ENCODE peak calls at places on chromosomes 6 and 20, in nine cellular contexts. One of them, this sample, is unnamed.

GRCh38 chr6:110635096-110635495 is 158.7 kb upstream of the SLC22A16 start:
- DNase-seq in uterus: no peak
- DNase-seq in NCI-H1092: no peak
- DNase-seq in A172: no peak
- DNase-seq in breast epithelium: no peak
- DNase-seq in NCI-H1417: no peak
- DNase-seq in non-pigmented ciliary epithelial cell: no peak
- DNase-seq in fibroblast of the aortic adventitia: no peak
- DNase-seq in activated CD4-positive, CD25-positive, alpha-beta regulatory T cell treated with anti-CD3 and anti-CD28 coated beads, Interleukin-2, amount 50 U/mL, for 72 hours: no peak
- DNase-seq in this sample: no peak

GRCh38 chr20:16352751-16353150 is 220.5 kb downstream of the KIF16B start:
- DNase-seq in uterus: no peak
- DNase-seq in NCI-H1092: no peak
- DNase-seq in A172: no peak
- DNase-seq in breast epithelium: no peak
- DNase-seq in NCI-H1417: no peak
- DNase-seq in non-pigmented ciliary epithelial cell: no peak
- DNase-seq in fibroblast of the aortic adventitia: no peak
- DNase-seq in activated CD4-positive, CD25-positive, alpha-beta regulatory T cell treated with anti-CD3 and anti-CD28 coated beads, Interleukin-2, amount 50 U/mL, for 72 hours: no peak
- DNase-seq in this sample: no peak

GRCh38 chr6:150116195-150116800 is 26.5 kb upstream of the PPP1R14C start:
- DNase-seq in uterus: no peak
- DNase-seq in NCI-H1092: no peak
- DNase-seq in A172: no peak
- DNase-seq in breast epithelium: peak
- DNase-seq in NCI-H1417: no peak
- DNase-seq in non-pigmented ciliary epithelial cell: no peak
- DNase-seq in fibroblast of the aortic adventitia: no peak
- DNase-seq in activated CD4-positive, CD25-positive, alpha-beta regulatory T cell treated with anti-CD3 and anti-CD28 coated beads, Interleukin-2, amount 50 U/mL, for 72 hours: no peak
- DNase-seq in this sample: no peak

GRCh38 chr6:36402481-36402880 is 15.0 kb upstream of the ETV7 start:
- DNase-seq in uterus: no peak
- DNase-seq in NCI-H1092: no peak
- DNase-seq in A172: no peak
- DNase-seq in breast epithelium: no peak
- DNase-seq in NCI-H1417: no peak
- DNase-seq in non-pigmented ciliary epithelial cell: no peak
- DNase-seq in fibroblast of the aortic adventitia: no peak
- DNase-seq in activated CD4-positive, CD25-positive, alpha-beta regulatory T cell treated with anti-CD3 and anti-CD28 coated beads, Interleukin-2, amount 50 U/mL, for 72 hours: no peak
- DNase-seq in this sample: no peak

GRCh38 chr6:50185006-50185405 is 135.3 kb upstream of the DEFB112 start:
- DNase-seq in uterus: no peak
- DNase-seq in NCI-H1092: no peak
- DNase-seq in A172: peak
- DNase-seq in breast epithelium: no peak
- DNase-seq in NCI-H1417: peak
- DNase-seq in non-pigmented ciliary epithelial cell: no peak
- DNase-seq in fibroblast of the aortic adventitia: no peak
- DNase-seq in activated CD4-positive, CD25-positive, alpha-beta regulatory T cell treated with anti-CD3 and anti-CD28 coated beads, Interleukin-2, amount 50 U/mL, for 72 hours: no peak
- DNase-seq in this sample: no peak

GRCh38 chr20:17749979-17750721 is 50.4 kb downstream of the BANF2 start:
- DNase-seq in uterus: peak
- DNase-seq in NCI-H1092: no peak
- DNase-seq in A172: no peak
- DNase-seq in breast epithelium: no peak
- DNase-seq in NCI-H1417: no peak
- DNase-seq in non-pigmented ciliary epithelial cell: no peak
- DNase-seq in fibroblast of the aortic adventitia: peak
- DNase-seq in activated CD4-positive, CD25-positive, alpha-beta regulatory T cell treated with anti-CD3 and anti-CD28 coated beads, Interleukin-2, amount 50 U/mL, for 72 hours: no peak
- DNase-seq in this sample: no peak

GRCh38 chr20:3203315-3204123 is 963 bp downstream of the DDRGK1 start:
- DNase-seq in uterus: no peak
- DNase-seq in NCI-H1092: peak
- DNase-seq in A172: peak
- DNase-seq in breast epithelium: no peak
- DNase-seq in NCI-H1417: peak
- DNase-seq in non-pigmented ciliary epithelial cell: no peak
- DNase-seq in fibroblast of the aortic adventitia: peak
- DNase-seq in activated CD4-positive, CD25-positive, alpha-beta regulatory T cell treated with anti-CD3 and anti-CD28 coated beads, Interleukin-2, amount 50 U/mL, for 72 hours: peak
- DNase-seq in this sample: peak

GRCh38 chr6:51289041-51289440 is 470.4 kb downstream of the TFAP2B start:
- DNase-seq in uterus: no peak
- DNase-seq in NCI-H1092: no peak
- DNase-seq in A172: no peak
- DNase-seq in breast epithelium: no peak
- DNase-seq in NCI-H1417: no peak
- DNase-seq in non-pigmented ciliary epithelial cell: peak
- DNase-seq in fibroblast of the aortic adventitia: no peak
- DNase-seq in activated CD4-positive, CD25-positive, alpha-beta regulatory T cell treated with anti-CD3 and anti-CD28 coated beads, Interleukin-2, amount 50 U/mL, for 72 hours: no peak
- DNase-seq in this sample: no peak

GRCh38 chr6:154874684-154875594 is 120.2 kb upstream of the TIAM2 start:
- DNase-seq in uterus: no peak
- DNase-seq in NCI-H1092: no peak
- DNase-seq in A172: no peak
- DNase-seq in breast epithelium: no peak
- DNase-seq in NCI-H1417: no peak
- DNase-seq in non-pigmented ciliary epithelial cell: no peak
- DNase-seq in fibroblast of the aortic adventitia: no peak
- DNase-seq in activated CD4-positive, CD25-positive, alpha-beta regulatory T cell treated with anti-CD3 and anti-CD28 coated beads, Interleukin-2, amount 50 U/mL, for 72 hours: no peak
- DNase-seq in this sample: no peak

GRCh38 chr6:130670142-130670541 is 157.1 kb upstream of the SMLR1 start:
- DNase-seq in uterus: no peak
- DNase-seq in NCI-H1092: no peak
- DNase-seq in A172: peak
- DNase-seq in breast epithelium: no peak
- DNase-seq in NCI-H1417: peak
- DNase-seq in non-pigmented ciliary epithelial cell: no peak
- DNase-seq in fibroblast of the aortic adventitia: no peak
- DNase-seq in activated CD4-positive, CD25-positive, alpha-beta regulatory T cell treated with anti-CD3 and anti-CD28 coated beads, Interleukin-2, amount 50 U/mL, for 72 hours: no peak
- DNase-seq in this sample: no peak

GRCh38 chr6:2718334-2719052 is 32.2 kb downstream of the MYLK4 start:
- DNase-seq in uterus: no peak
- DNase-seq in NCI-H1092: no peak
- DNase-seq in A172: no peak
- DNase-seq in breast epithelium: no peak
- DNase-seq in NCI-H1417: no peak
- DNase-seq in non-pigmented ciliary epithelial cell: no peak
- DNase-seq in fibroblast of the aortic adventitia: peak
- DNase-seq in activated CD4-positive, CD25-positive, alpha-beta regulatory T cell treated with anti-CD3 and anti-CD28 coated beads, Interleukin-2, amount 50 U/mL, for 72 hours: no peak
- DNase-seq in this sample: no peak

GRCh38 chr20:32536861-32537656 is 48.1 kb downstream of the NOL4L start:
- DNase-seq in uterus: no peak
- DNase-seq in NCI-H1092: peak
- DNase-seq in A172: no peak
- DNase-seq in breast epithelium: no peak
- DNase-seq in NCI-H1417: peak
- DNase-seq in non-pigmented ciliary epithelial cell: no peak
- DNase-seq in fibroblast of the aortic adventitia: no peak
- DNase-seq in activated CD4-positive, CD25-positive, alpha-beta regulatory T cell treated with anti-CD3 and anti-CD28 coated beads, Interleukin-2, amount 50 U/mL, for 72 hours: peak
- DNase-seq in this sample: no peak

GRCh38 chr6:46629698-46630097 is 22.9 kb downstream of the CYP39A1 start:
- DNase-seq in uterus: no peak
- DNase-seq in NCI-H1092: no peak
- DNase-seq in A172: no peak
- DNase-seq in breast epithelium: no peak
- DNase-seq in NCI-H1417: no peak
- DNase-seq in non-pigmented ciliary epithelial cell: no peak
- DNase-seq in fibroblast of the aortic adventitia: no peak
- DNase-seq in activated CD4-positive, CD25-positive, alpha-beta regulatory T cell treated with anti-CD3 and anti-CD28 coated beads, Interleukin-2, amount 50 U/mL, for 72 hours: no peak
- DNase-seq in this sample: no peak